ENCODE peak calls at places on chromosomes 11 and 22, in four cellular contexts. M is sigmoid colon, K is aorta, O is left lung. G is an unnamed sample.

GRCh38 chr11:464316-464715 is 14.2 kb downstream of the PTDSS2 start:
- DNase-seq in K (no peak), O (no peak), M (no peak), G (no peak)

GRCh38 chr11:30025396-30026139 is 8.7 kb upstream of the KCNA4 start:
- DNase-seq in M (no peak), K (no peak), O (no peak), G (no peak)

GRCh38 chr11:69839516-69839915 is 20.3 kb upstream of the FGF3 start:
- DNase-seq in O (peak; percentile 21), M (no peak), K (no peak), G (peak; percentile 33)

GRCh38 chr11:74468058-74468457 is 709 bp upstream of the KCNE3 start:
- DNase-seq in M (no peak), K (no peak), O (no peak), G (no peak)

GRCh38 chr11:50178732-50179131 is 146.1 kb downstream of the OR4C45 start:
- DNase-seq in M (no peak), K (no peak), O (no peak), G (no peak)

GRCh38 chr11:2557381-2557780 is 112.6 kb downstream of the KCNQ1 start:
- DNase-seq in M (peak; percentile 9), O (no peak), K (no peak), G (peak; percentile 17)

GRCh38 chr11:72222907-72223614 is 1.5 kb upstream of the INPPL1 start:
- DNase-seq in K (peak; percentile 97), O (peak; percentile 96), M (peak; percentile 98), G (peak; percentile 98)

GRCh38 chr11:110866081-110866480 is 153.8 kb upstream of the ARHGAP20 start:
- DNase-seq in O (no peak), K (no peak), M (no peak), G (no peak)

GRCh38 chr11:105229257-105229656 is 89.7 kb upstream of the CARD18 start:
- DNase-seq in K (no peak), M (no peak), O (no peak), G (no peak)

GRCh38 chr11:100247701-100248100 is 439.4 kb upstream of the ARHGAP42 start:
- DNase-seq in K (no peak), M (no peak), O (no peak), G (no peak)

GRCh38 chr22:46581580-46582244 is 38.5 kb upstream of the GRAMD4 start:
- DNase-seq in K (peak; percentile 44), M (peak; percentile 64), O (peak; percentile 32), G (peak; percentile 53)

GRCh38 chr11:117905524-117905923 is 23.7 kb downstream of the TMPRSS13 start:
- DNase-seq in K (no peak), M (peak; percentile 40), O (peak; percentile 6), G (no peak)

GRCh38 chr11:111918390-111919256 is at the start of gene C11orf52:
- DNase-seq in K (no peak), M (no peak), O (peak; percentile 75), G (peak; percentile 79)

GRCh38 chr11:129283141-129283540 is 91.0 kb upstream of the ARHGAP32 start:
- DNase-seq in M (no peak), O (no peak), K (no peak), G (no peak)

GRCh38 chr11:36840378-36840777 is 242.3 kb upstream of the RAG2 start:
- DNase-seq in K (no peak), O (no peak), M (no peak), G (no peak)

GRCh38 chr22:39292561-39293074 is 26.8 kb downstream of the RPL3 start:
- DNase-seq in K (peak; percentile 98), O (peak; percentile 95), M (peak; percentile 93), G (peak; percentile 95)

GRCh38 chr22:42792909-42793847 is 63.9 kb downstream of the ARFGAP3 start:
- DNase-seq in M (peak; percentile 66), K (no peak), O (no peak), G (no peak)

GRCh38 chr22:45805413-45805812 is 133.8 kb downstream of the ATXN10 start:
- DNase-seq in K (no peak), O (no peak), M (no peak), G (no peak)

GRCh38 chr22:49305966-49306631 is 521.6 kb downstream of the BRD1 start:
- DNase-seq in K (no peak), M (peak; percentile 21), O (no peak), G (no peak)

GRCh38 chr11:75563978-75564552 is 2.0 kb downstream of the SERPINH1 start:
- DNase-seq in O (peak; percentile 69), M (peak; percentile 90), K (peak; percentile 86), G (no peak)

GRCh38 chr11:72696866-72697428 is 22.7 kb upstream of the PDE2A start:
- DNase-seq in O (no peak), K (no peak), M (peak; percentile 81), G (no peak)

DNA sequence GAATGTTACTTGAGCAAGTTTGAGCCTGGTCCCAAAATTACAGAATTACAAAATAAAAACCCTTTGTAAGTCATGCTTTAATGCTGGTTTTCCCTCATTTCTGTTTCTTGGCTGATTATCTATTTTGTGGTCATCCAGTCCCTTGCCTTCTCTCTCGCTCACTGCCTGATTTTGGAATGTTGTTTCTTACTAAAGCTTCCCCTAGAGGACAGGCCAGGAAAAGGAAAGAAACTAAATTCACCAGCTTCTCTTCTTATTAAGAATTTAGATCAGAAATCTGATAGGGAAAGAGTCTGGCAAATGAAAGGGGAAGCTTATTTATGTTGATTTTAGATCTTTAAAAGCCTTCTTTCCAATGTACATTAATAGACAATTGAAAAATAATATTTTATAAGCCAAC is 16.6 kb upstream of the BDNF start:
- DNase-seq in O (no peak), K (no peak), M (no peak), G (no peak)
- H3K27ac ChIP-seq in O (no peak overlapping the region), K (no peak overlapping the region), M (no peak overlapping the region), G (no peak overlapping the region)

GRCh38 chr11:61106296-61106695 is 4.0 kb downstream of the CD5 start:
- DNase-seq in O (no peak), M (no peak), K (no peak), G (no peak)
- H3K27ac ChIP-seq in O (no peak overlapping the region), M (no peak overlapping the region), K (no peak overlapping the region), G (no peak overlapping the region)

DNA sequence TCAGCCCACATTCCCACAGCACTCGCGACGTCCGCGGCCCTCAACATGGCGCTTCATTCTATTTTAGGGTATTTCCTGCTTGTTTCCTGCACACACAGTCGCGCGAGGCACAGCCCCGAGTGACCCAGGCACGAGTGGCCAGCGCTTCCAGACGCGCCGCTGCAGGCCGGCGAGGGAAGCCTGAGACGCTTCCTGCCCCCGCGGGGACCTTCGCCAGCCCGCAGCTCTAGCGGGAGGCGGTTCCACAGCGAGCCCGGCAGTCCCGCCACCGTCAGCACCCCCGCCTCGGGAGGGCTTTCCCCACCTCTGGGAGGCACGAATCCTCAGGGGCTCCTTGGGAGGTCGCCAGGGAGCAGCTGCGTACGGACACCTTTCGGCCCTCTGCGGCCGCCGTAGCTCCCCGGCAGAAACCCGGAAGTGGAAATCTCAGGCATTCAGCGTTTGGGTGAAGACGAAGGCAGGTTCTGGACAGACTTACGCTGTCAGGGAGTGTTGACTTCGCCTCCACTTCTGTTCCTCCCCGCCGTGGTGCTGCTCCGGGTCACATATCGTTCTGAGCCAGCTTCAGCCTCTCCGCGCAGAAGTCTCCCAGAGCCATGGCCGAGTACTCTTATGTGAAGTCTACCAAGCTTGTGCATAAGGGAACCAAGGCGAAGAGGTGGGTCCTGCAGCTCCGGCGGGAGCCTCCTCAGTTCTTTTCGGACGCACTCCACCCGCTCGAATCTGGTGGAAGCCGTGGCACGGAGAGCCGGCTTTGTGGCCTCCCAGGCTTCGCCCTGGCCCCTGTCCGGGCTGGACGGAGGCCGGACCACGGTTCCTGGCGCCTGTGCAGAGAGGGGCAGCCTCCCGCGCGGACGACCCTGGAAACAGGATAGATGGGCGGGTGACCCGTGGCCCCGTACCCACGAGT is 2925.9 kb upstream of the OR11H1 start:
- DNase-seq in O (no peak), M (peak; percentile 63), K (peak; percentile 55), G (peak; percentile 64)
- H3K27ac ChIP-seq in O (no peak overlapping the region), M (no peak overlapping the region), K (no peak overlapping the region), G (no peak overlapping the region)

GRCh38 chr11:3614742-3615171 is 27.0 kb downstream of the ART5 start:
- DNase-seq in O (peak; percentile 79), K (peak; percentile 56), M (no peak), G (peak; percentile 72)

GRCh38 chr11:3611976-3612678 is 29.7 kb downstream of the ART5 start:
- DNase-seq in O (no peak), M (no peak), K (no peak), G (no peak)

GRCh38 chr11:3615998-3616397 is 25.8 kb downstream of the ART5 start:
- DNase-seq in O (no peak), M (peak; percentile 28), K (no peak), G (no peak)

GRCh38 chr11:3616721-3617460 is 24.9 kb downstream of the ART5 start:
- DNase-seq in O (peak; percentile 28), M (peak; percentile 37), K (no peak), G (no peak)

GRCh38 chr11:3613998-3614741 is 27.6 kb downstream of the ART5 start:
- DNase-seq in M (no peak), K (no peak), O (peak; percentile 44), G (no peak)
- H3K27ac ChIP-seq in M (no peak overlapping the region), K (no peak overlapping the region), O (peak overlapping the region; percentile 63), G (peak overlapping the region; percentile 65)

G was measured in lower lobe of right lung.